ENCODE peak calls at places on chromosome 9, in four cellular contexts. M is esophagus squamous epithelium, U is BE2C, S is right lobe of liver. G is an unnamed sample. For H3K4me1, the result is how much of the 10 kb centered on the place peaks cover.

GRCh38 chr9:7752481-7752880 is 47.1 kb downstream of the DMAC1 start:
- DNase-seq in S (no peak), U (no peak), M (no peak), G (no peak)

GRCh38 chr9:78296208-78296892 is 575 bp upstream of the PSAT1 start:
- DNase-seq in M (no peak), S (peak), U (peak), G (peak)

GRCh38 chr9:137482094-137482781 is 23.1 kb upstream of the NSMF start:
- DNase-seq in M (no peak), U (peak), S (peak), G (peak)

GRCh38 chr9:130570200-130570599 is 9.2 kb upstream of the FUBP3 start:
- DNase-seq in S (no peak), M (no peak), U (no peak), G (no peak)

GRCh38 chr9:121200346-121200745 is 1.3 kb downstream of the RAB14 start:
- DNase-seq in M (no peak), U (no peak), S (no peak), G (no peak)

GRCh38 chr9:34176089-34176488 is 2.8 kb upstream of the UBAP1 start:
- DNase-seq in S (no peak), U (no peak), M (no peak), G (no peak)

GRCh38 chr9:120397453-120397852 is 182.5 kb downstream of the CDK5RAP2 start:
- DNase-seq in M (no peak), S (no peak), U (no peak), G (no peak)

GRCh38 chr9:68931821-68932220 is 82.1 kb downstream of the PRKACG start:
- DNase-seq in S (no peak), M (no peak), U (no peak), G (no peak)

GRCh38 chr9:109199676-109200075 is 32.6 kb upstream of the FRRS1L start:
- DNase-seq in U (no peak), M (no peak), S (no peak), G (no peak)

GRCh38 chr9:37732086-37732744 is 21.4 kb upstream of the TRMT10B start:
- DNase-seq in M (no peak), S (no peak), U (peak), G (no peak)

GRCh38 chr9:107624216-107624948 is 134.8 kb upstream of the KLF4 start:
- DNase-seq in U (no peak), S (no peak), M (no peak), G (no peak)

GRCh38 chr9:128091571-128091970 is 23.5 kb downstream of the SLC25A25 start:
- DNase-seq in M (no peak), S (no peak), U (no peak), G (peak)

GRCh38 chr9:23826120-23826629 is at the start of gene ELAVL2:
- DNase-seq in S (no peak), M (peak), U (peak), G (peak)

GRCh38 chr9:22528485-22528884 is 81.9 kb downstream of the DMRTA1 start:
- DNase-seq in S (no peak), U (no peak), M (no peak), G (no peak)

GRCh38 chr9:32703635-32704034 is 68.2 kb upstream of the TAF1L start:
- DNase-seq in M (no peak), S (no peak), U (no peak), G (no peak)

GRCh38 chr9:125745682-125746016 is 1.5 kb upstream of the PBX3 start:
- DNase-seq in M (no peak), U (no peak), S (no peak), G (no peak)

GRCh38 chr9:92438900-92439526 is 14.7 kb upstream of the OMD start:
- DNase-seq in U (no peak), S (no peak), M (no peak), G (no peak)

GRCh38 chr9:133890583-133890982 is 101.5 kb downstream of the VAV2 start:
- DNase-seq in S (no peak), U (no peak), M (no peak), G (no peak)

GRCh38 chr9:131589124-131589711 is 43.9 kb downstream of the PRRT1B start:
- DNase-seq in S (peak), U (no peak), M (no peak), G (no peak)

GRCh38 chr9:18390393-18390792 is 83.6 kb upstream of the ADAMTSL1 start:
- DNase-seq in M (no peak), S (no peak), U (no peak), G (no peak)

GRCh38 chr9:91795500-91796241 is 154.4 kb downstream of the ROR2 start:
- DNase-seq in S (peak), M (no peak), U (no peak), G (no peak)

GRCh38 chr9:116958886-116959285 is 271.8 kb downstream of the TRIM32 start:
- DNase-seq in U (no peak), M (no peak), S (no peak), G (no peak)

GRCh38 chr9:92196909-92197308 is 81.7 kb upstream of the SPTLC1 start:
- DNase-seq in U (no peak), M (no peak), S (no peak), G (no peak)

GRCh38 chr9:81574399-81574798 is 114.9 kb downstream of the TLE1 start:
- DNase-seq in S (no peak), M (no peak), U (no peak), G (no peak)

GRCh38 chr9:104868687-104869404 is 59.1 kb downstream of the ABCA1 start:
- DNase-seq in M (no peak), U (no peak), S (peak), G (peak)

GRCh38 chr9:87535817-87536539 is 38.3 kb downstream of the DAPK1 start:
- DNase-seq in M (no peak), S (no peak), U (no peak), G (no peak)

GRCh38 chr9:14240491-14240890 is 73.5 kb downstream of the NFIB start:
- DNase-seq in U (no peak), S (no peak), M (no peak), G (no peak)

GRCh38 chr9:14238044-14238443 is 75.9 kb downstream of the NFIB start:
- DNase-seq in M (no peak), U (peak), S (no peak), G (no peak)

GRCh38 chr9:14243514-14244042 is 70.4 kb downstream of the NFIB start:
- DNase-seq in M (no peak), S (no peak), U (no peak), G (no peak)

GRCh38 chr9:14236586-14236985 is 77.4 kb downstream of the NFIB start:
- DNase-seq in U (no peak), S (no peak), M (no peak), G (no peak)

GRCh38 chr9:14238518-14238917 is 75.4 kb downstream of the NFIB start:
- DNase-seq in M (no peak), U (no peak), S (no peak), G (no peak)
- H3K4me1 ChIP-seq in M (under half), U (under half), S (under half), G (under half)

DNA sequence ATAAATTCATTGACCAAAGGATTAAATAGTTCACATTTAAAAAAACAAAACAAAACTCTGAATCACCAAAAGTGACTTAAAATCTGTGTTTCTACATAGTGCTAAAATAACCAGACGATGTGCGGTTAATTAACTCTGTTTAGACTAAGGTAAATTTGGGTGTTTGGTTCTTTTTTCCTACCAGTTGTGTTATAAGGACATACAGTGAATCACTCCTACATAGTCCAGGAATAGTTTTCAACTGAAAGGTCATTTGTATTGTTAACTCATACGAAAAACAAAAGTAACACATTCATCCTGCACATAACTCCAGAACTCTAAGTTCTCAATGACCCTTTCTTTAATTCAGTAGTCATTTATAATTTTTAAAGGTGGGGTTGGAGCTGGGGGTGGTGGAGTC is 203.7 kb downstream of the GLIS3 start:
- DNase-seq in S (no peak), M (no peak), U (no peak), G (no peak)
- H3K4me1 ChIP-seq in S (under half), M (under half), U (under half), G (under half)

GRCh38 chr9:124271660-124272059 is 13.9 kb downstream of the NEK6 start:
- DNase-seq in S (no peak), U (no peak), M (no peak), G (no peak)
- H3K4me1 ChIP-seq in S (half or more), U (under half), M (under half), G (half or more)

GRCh38 chr9:127059030-127059429 is 63.4 kb downstream of the ANGPTL2 start:
- DNase-seq in M (no peak), U (no peak), S (no peak), G (no peak)
- H3K4me1 ChIP-seq in M (under half), U (under half), S (under half), G (under half)

GRCh38 chr9:79913867-79914266 is 342.1 kb downstream of the TLE4 start:
- DNase-seq in U (no peak), M (no peak), S (no peak), G (no peak)
- H3K4me1 ChIP-seq in U (under half), M (under half), S (under half), G (under half)

DNA sequence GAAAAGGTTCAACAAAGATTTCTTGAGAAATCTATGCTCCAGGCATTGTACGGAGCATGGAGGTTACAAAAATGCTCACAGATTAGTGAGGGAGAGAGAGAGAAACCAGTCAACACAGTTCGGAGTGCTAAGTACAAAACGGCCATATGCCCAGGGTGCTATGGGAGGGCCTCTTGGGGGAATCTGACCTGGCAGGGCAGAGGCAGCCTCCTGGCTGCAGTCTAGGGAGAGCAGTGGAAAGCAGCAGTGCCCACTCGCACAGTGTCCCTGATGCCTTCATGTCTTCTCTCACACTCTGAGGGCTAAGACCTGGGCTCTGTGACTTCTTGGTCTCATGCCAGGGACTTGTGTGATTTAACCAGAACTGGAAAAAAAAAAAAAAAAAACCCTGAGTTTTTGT is 29.8 kb upstream of the SMC5 start:
- DNase-seq in S (peak), U (no peak), M (no peak), G (no peak)
- H3K4me1 ChIP-seq in S (under half), U (under half), M (under half), G (under half)

DNA sequence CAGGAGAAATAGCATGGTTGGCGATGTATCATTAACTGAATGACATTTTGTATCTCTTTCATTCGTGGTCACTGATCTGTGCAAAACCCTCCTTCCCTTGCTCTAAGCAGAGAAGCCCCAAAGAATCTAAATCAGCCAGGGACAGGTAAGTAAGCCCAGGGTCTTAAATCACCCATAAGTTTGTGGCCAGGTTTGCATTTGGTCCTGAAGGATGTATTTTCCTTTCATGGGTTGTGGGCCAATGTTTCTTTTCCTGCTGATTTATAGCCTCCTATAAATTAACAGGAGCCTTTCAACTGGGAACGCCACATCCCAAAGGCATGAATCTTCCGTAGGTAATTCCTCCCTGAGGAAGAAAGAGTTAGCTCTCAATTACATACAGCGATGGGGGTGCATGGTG is 217.5 kb upstream of the TNC start:
- DNase-seq in S (no peak), U (no peak), M (no peak), G (no peak)
- H3K4me1 ChIP-seq in S (under half), U (under half), M (under half), G (under half)

GRCh38 chr9:136006169-136006568 is 45.0 kb upstream of the UBAC1 start:
- DNase-seq in S (no peak), M (no peak), U (no peak), G (no peak)
- H3K4me1 ChIP-seq in S (under half), M (under half), U (under half), G (under half)

GRCh38 chr9:99785010-99785590 is 36.6 kb upstream of the NR4A3 start:
- DNase-seq in S (no peak), U (no peak), M (no peak), G (no peak)
- H3K4me1 ChIP-seq in S (under half), U (under half), M (under half), G (under half)

GRCh38 chr9:86116425-86116824 is 17.1 kb upstream of the GOLM1 start:
- DNase-seq in U (no peak), M (no peak), S (no peak), G (no peak)

GRCh38 chr9:86119457-86119856 is 20.1 kb upstream of the GOLM1 start:
- DNase-seq in S (no peak), M (no peak), U (no peak), G (no peak)

GRCh38 chr9:86126998-86127972 is 27.9 kb upstream of the GOLM1 start:
- DNase-seq in U (peak), S (peak), M (no peak), G (peak)

DNA sequence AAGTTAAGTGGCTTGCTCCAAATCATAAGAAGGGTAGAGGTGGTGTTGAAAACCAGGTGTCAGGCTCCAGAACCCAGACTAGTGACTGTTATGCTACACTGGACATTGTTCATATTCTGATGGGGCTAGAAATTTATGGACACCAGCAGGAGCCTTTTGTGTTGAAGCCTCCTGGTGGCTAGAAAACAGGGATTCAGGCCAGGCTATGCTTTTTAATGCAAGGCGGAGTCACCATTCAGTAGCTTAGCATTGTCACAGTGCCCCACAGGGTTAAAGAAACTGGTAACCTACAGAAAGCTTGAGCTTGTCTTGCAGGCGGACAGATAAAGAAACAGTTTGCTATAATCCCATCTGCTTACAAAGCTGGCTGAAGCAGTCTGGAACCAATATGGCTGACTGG is 23.0 kb upstream of the GOLM1 start:
- DNase-seq in S (no peak), U (no peak), M (no peak), G (no peak)
- H3K4me1 ChIP-seq in S (under half), U (under half), M (under half), G (under half)